ENCODE peak calls at places on chromosome X, in nine cellular contexts. One of them, this sample, is unnamed.

GRCh38 chrX:118254611-118255010 is 91.3 kb upstream of the WDR44 start:
- DNase-seq in fibroblast of the aortic adventitia: peak
- DNase-seq in right atrium auricular region: peak
- DNase-seq in NCI-H446 treated with DMSO at 0.1 percent for 48 hours: peak
- DNase-seq in BE2C: peak
- DNase-seq in nucleus accumbens: peak
- DNase-seq in dorsolateral prefrontal cortex: no peak
- DNase-seq in cardiac muscle cell: peak
- DNase-seq in brain microvascular endothelial cell: peak
- DNase-seq in this sample: no peak

GRCh38 chrX:150310881-150311280 is 52.2 kb upstream of the MAMLD1 start:
- DNase-seq in fibroblast of the aortic adventitia: no peak
- DNase-seq in right atrium auricular region: no peak
- DNase-seq in NCI-H446 treated with DMSO at 0.1 percent for 48 hours: no peak
- DNase-seq in BE2C: no peak
- DNase-seq in nucleus accumbens: no peak
- DNase-seq in dorsolateral prefrontal cortex: no peak
- DNase-seq in cardiac muscle cell: no peak
- DNase-seq in brain microvascular endothelial cell: no peak
- DNase-seq in this sample: no peak

GRCh38 chrX:64093761-64094160 is 111.7 kb downstream of the AMER1 start:
- DNase-seq in fibroblast of the aortic adventitia: peak
- DNase-seq in right atrium auricular region: no peak
- DNase-seq in NCI-H446 treated with DMSO at 0.1 percent for 48 hours: no peak
- DNase-seq in BE2C: no peak
- DNase-seq in nucleus accumbens: no peak
- DNase-seq in dorsolateral prefrontal cortex: no peak
- DNase-seq in cardiac muscle cell: peak
- DNase-seq in brain microvascular endothelial cell: peak
- DNase-seq in this sample: no peak

GRCh38 chrX:140815868-140816267 is 106.3 kb downstream of the LINC00632 start:
- DNase-seq in fibroblast of the aortic adventitia: peak
- DNase-seq in right atrium auricular region: no peak
- DNase-seq in NCI-H446 treated with DMSO at 0.1 percent for 48 hours: no peak
- DNase-seq in BE2C: peak
- DNase-seq in nucleus accumbens: no peak
- DNase-seq in dorsolateral prefrontal cortex: no peak
- DNase-seq in cardiac muscle cell: peak
- DNase-seq in brain microvascular endothelial cell: peak
- DNase-seq in this sample: no peak

GRCh38 chrX:71225661-71226060 is 2.6 kb downstream of the GJB1 start:
- DNase-seq in fibroblast of the aortic adventitia: no peak
- DNase-seq in right atrium auricular region: no peak
- DNase-seq in NCI-H446 treated with DMSO at 0.1 percent for 48 hours: no peak
- DNase-seq in BE2C: no peak
- DNase-seq in nucleus accumbens: no peak
- DNase-seq in dorsolateral prefrontal cortex: no peak
- DNase-seq in cardiac muscle cell: peak
- DNase-seq in brain microvascular endothelial cell: no peak
- DNase-seq in this sample: no peak

GRCh38 chrX:8987672-8988250 is 46.2 kb downstream of the FAM9B start:
- DNase-seq in fibroblast of the aortic adventitia: no peak
- DNase-seq in right atrium auricular region: no peak
- DNase-seq in NCI-H446 treated with DMSO at 0.1 percent for 48 hours: no peak
- DNase-seq in BE2C: no peak
- DNase-seq in nucleus accumbens: no peak
- DNase-seq in dorsolateral prefrontal cortex: no peak
- DNase-seq in cardiac muscle cell: no peak
- DNase-seq in brain microvascular endothelial cell: no peak
- DNase-seq in this sample: no peak

GRCh38 chrX:19628006-19628575 is 112.8 kb upstream of the MAP3K15 start:
- DNase-seq in fibroblast of the aortic adventitia: peak
- DNase-seq in right atrium auricular region: no peak
- DNase-seq in NCI-H446 treated with DMSO at 0.1 percent for 48 hours: no peak
- DNase-seq in BE2C: no peak
- DNase-seq in nucleus accumbens: no peak
- DNase-seq in dorsolateral prefrontal cortex: no peak
- DNase-seq in cardiac muscle cell: no peak
- DNase-seq in brain microvascular endothelial cell: no peak
- DNase-seq in this sample: no peak

GRCh38 chrX:19535481-19535880 is 20.2 kb upstream of the MAP3K15 start:
- DNase-seq in fibroblast of the aortic adventitia: peak
- DNase-seq in right atrium auricular region: no peak
- DNase-seq in NCI-H446 treated with DMSO at 0.1 percent for 48 hours: no peak
- DNase-seq in BE2C: no peak
- DNase-seq in nucleus accumbens: no peak
- DNase-seq in dorsolateral prefrontal cortex: no peak
- DNase-seq in cardiac muscle cell: peak
- DNase-seq in brain microvascular endothelial cell: no peak
- DNase-seq in this sample: no peak

GRCh38 chrX:47621851-47622250 is 2.2 kb upstream of the SYN1 start:
- DNase-seq in fibroblast of the aortic adventitia: no peak
- DNase-seq in right atrium auricular region: no peak
- DNase-seq in NCI-H446 treated with DMSO at 0.1 percent for 48 hours: no peak
- DNase-seq in BE2C: no peak
- DNase-seq in nucleus accumbens: no peak
- DNase-seq in dorsolateral prefrontal cortex: no peak
- DNase-seq in cardiac muscle cell: no peak
- DNase-seq in brain microvascular endothelial cell: no peak
- DNase-seq in this sample: no peak

GRCh38 chrX:118347131-118347530 is 1.2 kb downstream of the WDR44 start:
- DNase-seq in fibroblast of the aortic adventitia: peak
- DNase-seq in right atrium auricular region: no peak
- DNase-seq in NCI-H446 treated with DMSO at 0.1 percent for 48 hours: no peak
- DNase-seq in BE2C: no peak
- DNase-seq in nucleus accumbens: no peak
- DNase-seq in dorsolateral prefrontal cortex: no peak
- DNase-seq in cardiac muscle cell: peak
- DNase-seq in brain microvascular endothelial cell: peak
- DNase-seq in this sample: no peak

GRCh38 chrX:1679238-1679637 is 64.4 kb downstream of the ASMT start:
- DNase-seq in fibroblast of the aortic adventitia: no peak
- DNase-seq in right atrium auricular region: no peak
- DNase-seq in NCI-H446 treated with DMSO at 0.1 percent for 48 hours: no peak
- DNase-seq in BE2C: no peak
- DNase-seq in nucleus accumbens: no peak
- DNase-seq in dorsolateral prefrontal cortex: no peak
- DNase-seq in cardiac muscle cell: no peak
- DNase-seq in brain microvascular endothelial cell: peak
- DNase-seq in this sample: no peak

GRCh38 chrX:145178268-145178667 is 69.0 kb upstream of the SPANXN1 start:
- DNase-seq in fibroblast of the aortic adventitia: no peak
- DNase-seq in right atrium auricular region: no peak
- DNase-seq in NCI-H446 treated with DMSO at 0.1 percent for 48 hours: no peak
- DNase-seq in BE2C: no peak
- DNase-seq in nucleus accumbens: no peak
- DNase-seq in dorsolateral prefrontal cortex: no peak
- DNase-seq in cardiac muscle cell: no peak
- DNase-seq in brain microvascular endothelial cell: no peak
- DNase-seq in this sample: no peak

GRCh38 chrX:13646154-13646549 is 6.8 kb upstream of the TCEANC start:
- DNase-seq in fibroblast of the aortic adventitia: peak
- DNase-seq in right atrium auricular region: no peak
- DNase-seq in NCI-H446 treated with DMSO at 0.1 percent for 48 hours: peak
- DNase-seq in BE2C: peak
- DNase-seq in nucleus accumbens: peak
- DNase-seq in dorsolateral prefrontal cortex: peak
- DNase-seq in cardiac muscle cell: peak
- DNase-seq in brain microvascular endothelial cell: peak
- DNase-seq in this sample: no peak

GRCh38 chrX:87583679-87584078 is 66.1 kb downstream of the KLHL4 start:
- DNase-seq in fibroblast of the aortic adventitia: peak
- DNase-seq in right atrium auricular region: no peak
- DNase-seq in NCI-H446 treated with DMSO at 0.1 percent for 48 hours: no peak
- DNase-seq in BE2C: peak
- DNase-seq in nucleus accumbens: no peak
- DNase-seq in dorsolateral prefrontal cortex: no peak
- DNase-seq in cardiac muscle cell: peak
- DNase-seq in brain microvascular endothelial cell: no peak
- DNase-seq in this sample: no peak

GRCh38 chrX:23811135-23811781 is 28.3 kb downstream of the SAT1 start:
- DNase-seq in fibroblast of the aortic adventitia: peak
- DNase-seq in right atrium auricular region: no peak
- DNase-seq in NCI-H446 treated with DMSO at 0.1 percent for 48 hours: no peak
- DNase-seq in BE2C: no peak
- DNase-seq in nucleus accumbens: no peak
- DNase-seq in dorsolateral prefrontal cortex: no peak
- DNase-seq in cardiac muscle cell: no peak
- DNase-seq in brain microvascular endothelial cell: no peak
- DNase-seq in this sample: no peak

GRCh38 chrX:20372533-20372932 is 105.8 kb upstream of the RPS6KA3 start:
- DNase-seq in fibroblast of the aortic adventitia: no peak
- DNase-seq in right atrium auricular region: no peak
- DNase-seq in NCI-H446 treated with DMSO at 0.1 percent for 48 hours: no peak
- DNase-seq in BE2C: no peak
- DNase-seq in nucleus accumbens: no peak
- DNase-seq in dorsolateral prefrontal cortex: no peak
- DNase-seq in cardiac muscle cell: peak
- DNase-seq in brain microvascular endothelial cell: peak
- DNase-seq in this sample: no peak

GRCh38 chrX:53714580-53715335 is 28.2 kb upstream of the HUWE1 start:
- DNase-seq in fibroblast of the aortic adventitia: peak
- DNase-seq in right atrium auricular region: no peak
- DNase-seq in NCI-H446 treated with DMSO at 0.1 percent for 48 hours: no peak
- DNase-seq in BE2C: no peak
- DNase-seq in nucleus accumbens: no peak
- DNase-seq in dorsolateral prefrontal cortex: no peak
- DNase-seq in cardiac muscle cell: peak
- DNase-seq in brain microvascular endothelial cell: peak
- DNase-seq in this sample: no peak

GRCh38 chrX:153765138-153766079 is 1.4 kb downstream of the PLXNB3 start:
- DNase-seq in fibroblast of the aortic adventitia: no peak
- DNase-seq in right atrium auricular region: no peak
- DNase-seq in NCI-H446 treated with DMSO at 0.1 percent for 48 hours: no peak
- DNase-seq in BE2C: peak
- DNase-seq in nucleus accumbens: peak
- DNase-seq in dorsolateral prefrontal cortex: peak
- DNase-seq in cardiac muscle cell: peak
- DNase-seq in brain microvascular endothelial cell: no peak
- DNase-seq in this sample: no peak

GRCh38 chrX:38166478-38167083 is 54.1 kb downstream of the SRPX start:
- DNase-seq in fibroblast of the aortic adventitia: peak
- DNase-seq in right atrium auricular region: no peak
- DNase-seq in NCI-H446 treated with DMSO at 0.1 percent for 48 hours: no peak
- DNase-seq in BE2C: peak
- DNase-seq in nucleus accumbens: no peak
- DNase-seq in dorsolateral prefrontal cortex: no peak
- DNase-seq in cardiac muscle cell: peak
- DNase-seq in brain microvascular endothelial cell: peak
- DNase-seq in this sample: no peak

GRCh38 chrX:152428089-152428488 is 23.0 kb downstream of the GABRA3 start:
- DNase-seq in fibroblast of the aortic adventitia: no peak
- DNase-seq in right atrium auricular region: no peak
- DNase-seq in NCI-H446 treated with DMSO at 0.1 percent for 48 hours: no peak
- DNase-seq in BE2C: no peak
- DNase-seq in nucleus accumbens: no peak
- DNase-seq in dorsolateral prefrontal cortex: no peak
- DNase-seq in cardiac muscle cell: no peak
- DNase-seq in brain microvascular endothelial cell: peak
- DNase-seq in this sample: no peak

GRCh38 chrX:154002215-154002719 is 17.4 kb downstream of the IRAK1 start:
- DNase-seq in fibroblast of the aortic adventitia: peak
- DNase-seq in right atrium auricular region: no peak
- DNase-seq in NCI-H446 treated with DMSO at 0.1 percent for 48 hours: no peak
- DNase-seq in BE2C: peak
- DNase-seq in nucleus accumbens: peak
- DNase-seq in dorsolateral prefrontal cortex: peak
- DNase-seq in cardiac muscle cell: peak
- DNase-seq in brain microvascular endothelial cell: no peak
- DNase-seq in this sample: no peak

GRCh38 chrX:139199945-139200344 is 330.6 kb upstream of the F9 start:
- DNase-seq in fibroblast of the aortic adventitia: peak
- DNase-seq in right atrium auricular region: no peak
- DNase-seq in NCI-H446 treated with DMSO at 0.1 percent for 48 hours: no peak
- DNase-seq in BE2C: no peak
- DNase-seq in nucleus accumbens: no peak
- DNase-seq in dorsolateral prefrontal cortex: no peak
- DNase-seq in cardiac muscle cell: no peak
- DNase-seq in brain microvascular endothelial cell: no peak
- DNase-seq in this sample: no peak

GRCh38 chrX:111013778-111014455 is 82.1 kb upstream of the PAK3 start:
- DNase-seq in fibroblast of the aortic adventitia: no peak
- DNase-seq in right atrium auricular region: no peak
- DNase-seq in NCI-H446 treated with DMSO at 0.1 percent for 48 hours: no peak
- DNase-seq in BE2C: no peak
- DNase-seq in nucleus accumbens: no peak
- DNase-seq in dorsolateral prefrontal cortex: no peak
- DNase-seq in cardiac muscle cell: no peak
- DNase-seq in brain microvascular endothelial cell: no peak
- DNase-seq in this sample: no peak

GRCh38 chrX:2748171-2748814 is 3.5 kb upstream of the XG start:
- DNase-seq in fibroblast of the aortic adventitia: no peak
- DNase-seq in right atrium auricular region: no peak
- DNase-seq in NCI-H446 treated with DMSO at 0.1 percent for 48 hours: no peak
- DNase-seq in BE2C: no peak
- DNase-seq in nucleus accumbens: no peak
- DNase-seq in dorsolateral prefrontal cortex: no peak
- DNase-seq in cardiac muscle cell: peak
- DNase-seq in brain microvascular endothelial cell: no peak
- DNase-seq in this sample: no peak

GRCh38 chrX:8738588-8739189 is 6.8 kb upstream of the ANOS1 start:
- DNase-seq in fibroblast of the aortic adventitia: peak
- DNase-seq in right atrium auricular region: no peak
- DNase-seq in NCI-H446 treated with DMSO at 0.1 percent for 48 hours: no peak
- DNase-seq in BE2C: peak
- DNase-seq in nucleus accumbens: peak
- DNase-seq in dorsolateral prefrontal cortex: no peak
- DNase-seq in cardiac muscle cell: peak
- DNase-seq in brain microvascular endothelial cell: no peak
- DNase-seq in this sample: no peak

GRCh38 chrX:11666180-11666579 is 460 bp upstream of the ARHGAP6 start:
- DNase-seq in fibroblast of the aortic adventitia: no peak
- DNase-seq in right atrium auricular region: no peak
- DNase-seq in NCI-H446 treated with DMSO at 0.1 percent for 48 hours: no peak
- DNase-seq in BE2C: no peak
- DNase-seq in nucleus accumbens: no peak
- DNase-seq in dorsolateral prefrontal cortex: no peak
- DNase-seq in cardiac muscle cell: peak
- DNase-seq in brain microvascular endothelial cell: no peak
- DNase-seq in this sample: no peak

GRCh38 chrX:42119076-42119475 is 195.7 kb upstream of the CASK start:
- DNase-seq in fibroblast of the aortic adventitia: peak
- DNase-seq in right atrium auricular region: no peak
- DNase-seq in NCI-H446 treated with DMSO at 0.1 percent for 48 hours: peak
- DNase-seq in BE2C: no peak
- DNase-seq in nucleus accumbens: no peak
- DNase-seq in dorsolateral prefrontal cortex: no peak
- DNase-seq in cardiac muscle cell: peak
- DNase-seq in brain microvascular endothelial cell: peak
- DNase-seq in this sample: no peak

GRCh38 chrX:56248492-56248891 is 16.3 kb downstream of the KLF8 start:
- DNase-seq in fibroblast of the aortic adventitia: peak
- DNase-seq in right atrium auricular region: peak
- DNase-seq in NCI-H446 treated with DMSO at 0.1 percent for 48 hours: peak
- DNase-seq in BE2C: peak
- DNase-seq in nucleus accumbens: no peak
- DNase-seq in dorsolateral prefrontal cortex: peak
- DNase-seq in cardiac muscle cell: peak
- DNase-seq in brain microvascular endothelial cell: peak
- DNase-seq in this sample: no peak

GRCh38 chrX:6228720-6229119 is at the start of gene NLGN4X:
- DNase-seq in fibroblast of the aortic adventitia: no peak
- DNase-seq in right atrium auricular region: no peak
- DNase-seq in NCI-H446 treated with DMSO at 0.1 percent for 48 hours: no peak
- DNase-seq in BE2C: no peak
- DNase-seq in nucleus accumbens: peak
- DNase-seq in dorsolateral prefrontal cortex: peak
- DNase-seq in cardiac muscle cell: no peak
- DNase-seq in brain microvascular endothelial cell: no peak
- DNase-seq in this sample: no peak

GRCh38 chrX:57286507-57287251 is at the start of gene FAAH2:
- DNase-seq in fibroblast of the aortic adventitia: no peak
- DNase-seq in right atrium auricular region: no peak
- DNase-seq in NCI-H446 treated with DMSO at 0.1 percent for 48 hours: no peak
- DNase-seq in BE2C: no peak
- DNase-seq in nucleus accumbens: no peak
- DNase-seq in dorsolateral prefrontal cortex: no peak
- DNase-seq in cardiac muscle cell: no peak
- DNase-seq in brain microvascular endothelial cell: no peak
- DNase-seq in this sample: no peak

GRCh38 chrX:38857736-38858432 is 56.6 kb downstream of the MID1IP1 start:
- DNase-seq in fibroblast of the aortic adventitia: no peak
- DNase-seq in right atrium auricular region: no peak
- DNase-seq in NCI-H446 treated with DMSO at 0.1 percent for 48 hours: no peak
- DNase-seq in BE2C: no peak
- DNase-seq in nucleus accumbens: no peak
- DNase-seq in dorsolateral prefrontal cortex: no peak
- DNase-seq in cardiac muscle cell: no peak
- DNase-seq in brain microvascular endothelial cell: no peak
- DNase-seq in this sample: no peak